ENCODE peak calls at places on chromosomes 5 and 9, in seven cellular contexts. I, Y, O, Q, T, F and C are unnamed samples.

GRCh38 chr5:107592515-107592914 is 78.2 kb downstream of the EFNA5 start:
- DNase-seq in I (no peak), Y (no peak), O (no peak), Q (no peak), T (no peak), F (no peak), C (no peak)

GRCh38 chr5:173315495-173316352 is 12.5 kb downstream of the STC2 start:
- DNase-seq in I (peak), Y (no peak), O (no peak), Q (peak), T (peak), F (peak), C (no peak)

GRCh38 chr5:6780802-6781391 is 67.7 kb downstream of the TENT4A start:
- DNase-seq in I (no peak), Y (no peak), O (no peak), Q (no peak), T (no peak), F (no peak), C (no peak)

GRCh38 chr5:167763772-167764171 is 527.7 kb upstream of the WWC1 start:
- DNase-seq in I (peak), Y (no peak), O (no peak), Q (no peak), T (no peak), F (no peak), C (no peak)

GRCh38 chr9:120505186-120505585 is 74.8 kb downstream of the CDK5RAP2 start:
- DNase-seq in I (no peak), Y (no peak), O (no peak), Q (no peak), T (no peak), F (no peak), C (no peak)

GRCh38 chr9:136508729-136509500 is 26.1 kb upstream of the SEC16A start:
- DNase-seq in I (no peak), Y (no peak), O (no peak), Q (no peak), T (no peak), F (no peak), C (no peak)

GRCh38 chr5:90792725-90793124 is 234.1 kb downstream of the ADGRV1 start:
- DNase-seq in I (peak), Y (no peak), O (no peak), Q (no peak), T (no peak), F (no peak), C (no peak)

GRCh38 chr5:150616024-150616470 is 24.4 kb upstream of the SYNPO start:
- DNase-seq in I (peak), Y (no peak), O (no peak), Q (no peak), T (peak), F (no peak), C (no peak)

GRCh38 chr5:126477281-126477680 is 54.1 kb downstream of the GRAMD2B start:
- DNase-seq in I (peak), Y (no peak), O (no peak), Q (no peak), T (no peak), F (no peak), C (no peak)

GRCh38 chr9:120555884-120556283 is 24.1 kb downstream of the CDK5RAP2 start:
- DNase-seq in I (no peak), Y (no peak), O (no peak), Q (no peak), T (no peak), F (no peak), C (no peak)

GRCh38 chr9:19303216-19303615 is 72.7 kb downstream of the DENND4C start:
- DNase-seq in I (no peak), Y (no peak), O (no peak), Q (no peak), T (no peak), F (no peak), C (no peak)

GRCh38 chr5:14178091-14178490 is 34.9 kb downstream of the TRIO start:
- DNase-seq in I (peak), Y (no peak), O (no peak), Q (no peak), T (no peak), F (no peak), C (no peak)

GRCh38 chr5:14178671-14179211 is 35.6 kb downstream of the TRIO start:
- DNase-seq in I (peak), Y (no peak), O (no peak), Q (no peak), T (no peak), F (no peak), C (no peak)

GRCh38 chr5:14179446-14179845 is 36.3 kb downstream of the TRIO start:
- DNase-seq in I (peak), Y (no peak), O (no peak), Q (no peak), T (no peak), F (no peak), C (no peak)

GRCh38 chr5:14176888-14177287 is 33.7 kb downstream of the TRIO start:
- DNase-seq in I (no peak), Y (no peak), O (no peak), Q (no peak), T (no peak), F (no peak), C (no peak)

DNA sequence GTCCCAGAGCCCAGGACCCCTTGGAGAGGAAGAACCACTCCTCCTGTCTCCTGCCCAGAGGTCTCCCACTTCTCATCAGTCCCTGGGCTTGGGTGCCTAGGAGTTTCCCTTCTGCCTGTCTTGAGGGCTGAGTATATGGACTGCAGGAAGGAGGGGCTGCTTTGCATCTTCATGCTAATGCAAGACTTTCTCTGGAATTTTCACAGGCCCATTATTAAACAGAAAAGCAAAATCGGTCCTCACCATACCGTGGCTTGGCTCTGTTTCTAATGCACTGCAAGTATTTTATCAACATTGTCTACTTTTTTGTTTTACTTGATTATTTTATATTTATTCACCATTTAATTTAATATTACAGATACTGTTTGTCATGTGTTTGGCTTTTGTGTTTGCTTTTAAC is 34.5 kb downstream of the TRIO start:
- DNase-seq in I (no peak), Y (no peak), O (no peak), Q (no peak), T (no peak), F (no peak), C (no peak)
- H3K27ac ChIP-seq in I (peak), Y (no peak), O (no peak), Q (peak), T (no peak), F (no peak), C (no peak)

GRCh38 chr9:133135193-133135745 is 14.2 kb upstream of the RALGDS start:
- DNase-seq in I (peak), Y (peak), O (no peak), Q (peak), T (peak), F (peak), C (no peak)
- H3K27ac ChIP-seq in I (peak), Y (peak), O (peak), Q (no peak), T (peak), F (peak), C (peak)

DNA sequence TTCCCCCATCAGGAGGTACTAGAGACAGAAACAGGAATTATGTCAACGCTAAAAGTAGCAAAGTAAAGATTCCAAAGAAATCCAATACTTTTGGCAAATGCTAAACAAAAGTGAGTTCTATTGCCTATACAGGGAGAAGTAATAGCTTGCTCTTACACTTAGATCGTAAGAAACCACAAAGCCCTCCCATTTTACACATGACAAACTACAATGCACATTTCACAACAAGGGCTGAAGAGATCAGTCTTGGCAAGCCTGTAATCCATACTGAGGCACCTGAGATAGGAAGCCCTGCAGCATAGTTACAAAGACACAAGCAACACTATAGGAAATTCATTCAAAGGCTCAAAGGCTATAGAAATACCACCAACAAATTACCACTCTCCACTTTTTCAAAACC is 7.7 kb downstream of the HNRNPK start:
- DNase-seq in I (no peak), Y (no peak), O (no peak), Q (no peak), T (no peak), F (no peak), C (no peak)
- H3K27ac ChIP-seq in I (no peak), Y (no peak), O (peak), Q (no peak), T (no peak), F (no peak), C (no peak)

GRCh38 chr5:16855475-16855874 is 80.6 kb downstream of the MYO10 start:
- DNase-seq in I (peak), Y (no peak), O (no peak), Q (no peak), T (peak), F (no peak), C (no peak)
- H3K27ac ChIP-seq in I (peak), Y (no peak), O (no peak), Q (no peak), T (no peak), F (no peak), C (no peak)

GRCh38 chr5:56849671-56850070 is 34.3 kb downstream of the MAP3K1 start:
- DNase-seq in I (no peak), Y (no peak), O (peak), Q (no peak), T (no peak), F (no peak), C (no peak)
- H3K27ac ChIP-seq in I (no peak), Y (no peak), O (no peak), Q (no peak), T (no peak), F (peak), C (no peak)

GRCh38 chr5:59749782-59750520 is 143.6 kb downstream of the PDE4D start:
- DNase-seq in I (peak), Y (no peak), O (no peak), Q (no peak), T (no peak), F (no peak), C (no peak)
- H3K27ac ChIP-seq in I (no peak), Y (no peak), O (no peak), Q (no peak), T (no peak), F (no peak), C (no peak)

DNA sequence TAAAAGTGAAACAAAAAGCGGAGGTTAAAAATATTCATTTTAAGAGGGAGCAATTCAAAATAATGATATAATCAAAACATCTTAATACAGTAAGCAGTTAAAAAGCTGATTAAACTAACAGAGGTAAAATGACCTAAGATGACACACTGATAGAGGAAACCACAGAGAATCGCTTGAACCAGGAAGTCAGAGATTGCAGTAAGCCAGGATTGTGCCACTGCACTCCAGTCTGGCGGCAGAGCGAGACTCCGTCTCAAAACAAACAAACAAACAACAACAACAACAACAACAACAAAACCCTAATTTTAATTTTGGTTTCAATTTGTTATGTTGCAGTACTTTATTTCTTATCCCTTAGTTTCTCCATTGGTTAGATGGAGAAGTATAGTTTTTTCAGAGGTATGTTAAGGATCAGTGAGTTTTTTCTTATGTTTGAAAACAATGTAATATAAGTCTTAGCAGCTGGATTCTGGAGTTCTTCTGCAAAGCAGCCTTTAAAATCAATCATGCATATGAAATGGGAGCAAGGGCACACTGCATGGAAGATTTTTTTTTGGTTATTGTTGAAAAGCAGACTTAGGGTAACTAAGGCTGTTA is 58.5 kb downstream of the MLANA start:
- DNase-seq in I (peak), Y (no peak), O (peak), Q (no peak), T (no peak), F (no peak), C (no peak)
- H3K27ac ChIP-seq in I (no peak), Y (no peak), O (no peak), Q (no peak), T (no peak), F (no peak), C (no peak)

DNA sequence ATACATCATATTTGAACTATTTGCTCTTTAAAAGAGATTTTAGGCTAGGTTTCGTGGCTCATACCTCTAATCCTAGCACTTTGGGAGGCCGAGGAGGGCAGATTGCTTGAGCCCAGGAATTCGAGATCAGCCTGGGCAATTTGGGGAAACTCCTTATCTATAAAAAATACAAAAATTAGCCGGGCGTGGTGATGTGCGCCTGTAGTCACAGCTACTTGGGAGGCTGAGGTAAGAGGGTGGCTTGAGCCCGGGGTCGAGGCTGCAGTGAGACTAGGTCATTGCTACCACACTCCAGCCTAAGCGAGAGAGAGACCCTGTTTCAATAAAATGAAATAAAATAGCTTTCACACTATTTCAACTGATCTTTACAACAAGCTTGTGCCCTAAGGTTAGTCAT is 500 bp upstream of the MRPL22 start:
- DNase-seq in I (no peak), Y (no peak), O (no peak), Q (no peak), T (no peak), F (no peak), C (no peak)
- H3K27ac ChIP-seq in I (peak), Y (peak), O (peak), Q (no peak), T (no peak), F (peak), C (peak)

DNA sequence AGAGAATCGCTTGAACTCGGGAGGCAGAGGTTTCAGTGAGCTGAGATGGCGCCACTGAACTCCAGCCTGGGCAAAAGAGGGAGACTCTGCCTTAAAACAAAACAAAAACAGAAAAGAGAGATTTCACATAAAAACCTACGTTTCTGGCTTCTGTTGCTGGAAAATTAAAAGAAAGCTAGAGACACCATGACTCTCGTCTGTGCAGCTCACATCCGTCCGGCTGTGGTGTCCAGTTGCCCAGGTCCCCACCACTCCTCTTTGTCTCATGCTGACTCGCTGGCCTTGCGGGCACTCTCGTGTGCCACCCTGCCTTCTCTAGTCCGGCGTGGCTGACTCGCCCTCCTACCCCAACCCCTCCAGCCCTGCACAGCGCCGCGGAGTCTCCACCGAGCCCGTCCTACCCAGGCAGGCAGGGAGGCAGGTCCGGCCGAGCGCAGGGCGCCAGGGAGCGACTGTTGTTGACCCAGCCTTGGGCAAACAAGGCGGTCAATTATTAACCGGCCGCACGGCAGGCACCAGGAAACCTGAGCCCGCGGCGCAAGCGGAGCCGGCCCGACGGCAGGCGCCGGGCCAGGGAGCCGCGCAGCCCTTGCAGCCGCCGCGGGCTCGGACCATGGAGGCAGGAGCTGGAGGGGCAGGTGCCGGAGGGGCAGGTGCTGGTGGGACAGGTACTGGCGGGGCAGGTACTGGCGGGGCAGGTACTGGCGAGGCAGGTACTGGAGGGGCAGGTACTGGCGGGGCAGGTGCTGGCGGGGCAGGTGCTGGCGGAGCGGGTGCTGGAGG is at the start of gene PRRT1B:
- DNase-seq in I (no peak), Y (no peak), O (no peak), Q (no peak), T (peak), F (peak), C (no peak)
- H3K27ac ChIP-seq in I (no peak), Y (no peak), O (no peak), Q (no peak), T (no peak), F (no peak), C (no peak)